ENCODE peak calls at places on chromosome 17, in four cellular contexts. One of them, this sample, is unnamed.

GRCh38 chr17:82020874-82021727 is 1.6 kb downstream of the CENPX start:
- DNase-seq in WTC11: peak; percentile 55
- DNase-seq in HepG2: peak; percentile 86
- DNase-seq in K562: no peak
- DNase-seq in this sample: no peak

GRCh38 chr17:15237106-15237425 is 28.1 kb downstream of the PMP22 start:
- DNase-seq in WTC11: no peak
- DNase-seq in HepG2: peak; percentile 67
- DNase-seq in K562: no peak
- DNase-seq in this sample: no peak

GRCh38 chr17:43998552-43998951 is 5.9 kb upstream of the NAGS start:
- DNase-seq in WTC11: no peak
- DNase-seq in K562: no peak
- DNase-seq in HepG2: no peak
- DNase-seq in this sample: no peak

GRCh38 chr17:30388321-30389179 is 9.8 kb downstream of the CPD start:
- DNase-seq in WTC11: peak; percentile 57
- DNase-seq in HepG2: no peak
- DNase-seq in K562: no peak
- DNase-seq in this sample: no peak

GRCh38 chr17:32970281-32970680 is 21.4 kb upstream of the SPACA3 start:
- DNase-seq in HepG2: no peak
- DNase-seq in WTC11: no peak
- DNase-seq in K562: no peak
- DNase-seq in this sample: no peak

GRCh38 chr17:28953444-28954118 is 2.3 kb upstream of the PHF12 start:
- DNase-seq in K562: peak; percentile 50
- DNase-seq in WTC11: peak; percentile 93
- DNase-seq in HepG2: peak; percentile 41
- DNase-seq in this sample: peak; percentile 45

GRCh38 chr17:40726919-40727318 is 23.4 kb upstream of the KRT24 start:
- DNase-seq in K562: no peak
- DNase-seq in HepG2: peak; percentile 35
- DNase-seq in WTC11: no peak
- DNase-seq in this sample: no peak

GRCh38 chr17:72422505-72423285 is 301.9 kb downstream of the SOX9 start:
- DNase-seq in WTC11: no peak
- DNase-seq in HepG2: peak; percentile 96
- DNase-seq in K562: no peak
- DNase-seq in this sample: no peak

GRCh38 chr17:31416503-31416923 is 25.0 kb downstream of the RAB11FIP4 start:
- DNase-seq in K562: no peak
- DNase-seq in HepG2: peak; percentile 79
- DNase-seq in WTC11: no peak
- DNase-seq in this sample: no peak

GRCh38 chr17:80773243-80773991 is 218.2 kb upstream of the CHMP6 start:
- DNase-seq in WTC11: no peak
- DNase-seq in HepG2: no peak
- DNase-seq in K562: no peak
- DNase-seq in this sample: peak; percentile 41

GRCh38 chr17:74610108-74610507 is 13.4 kb downstream of the CD300E start:
- DNase-seq in WTC11: peak; percentile 27
- DNase-seq in HepG2: no peak
- DNase-seq in K562: no peak
- DNase-seq in this sample: no peak

GRCh38 chr17:14078027-14078426 is 8.7 kb downstream of the COX10 start:
- DNase-seq in K562: no peak
- DNase-seq in WTC11: no peak
- DNase-seq in HepG2: no peak
- DNase-seq in this sample: no peak

DNA sequence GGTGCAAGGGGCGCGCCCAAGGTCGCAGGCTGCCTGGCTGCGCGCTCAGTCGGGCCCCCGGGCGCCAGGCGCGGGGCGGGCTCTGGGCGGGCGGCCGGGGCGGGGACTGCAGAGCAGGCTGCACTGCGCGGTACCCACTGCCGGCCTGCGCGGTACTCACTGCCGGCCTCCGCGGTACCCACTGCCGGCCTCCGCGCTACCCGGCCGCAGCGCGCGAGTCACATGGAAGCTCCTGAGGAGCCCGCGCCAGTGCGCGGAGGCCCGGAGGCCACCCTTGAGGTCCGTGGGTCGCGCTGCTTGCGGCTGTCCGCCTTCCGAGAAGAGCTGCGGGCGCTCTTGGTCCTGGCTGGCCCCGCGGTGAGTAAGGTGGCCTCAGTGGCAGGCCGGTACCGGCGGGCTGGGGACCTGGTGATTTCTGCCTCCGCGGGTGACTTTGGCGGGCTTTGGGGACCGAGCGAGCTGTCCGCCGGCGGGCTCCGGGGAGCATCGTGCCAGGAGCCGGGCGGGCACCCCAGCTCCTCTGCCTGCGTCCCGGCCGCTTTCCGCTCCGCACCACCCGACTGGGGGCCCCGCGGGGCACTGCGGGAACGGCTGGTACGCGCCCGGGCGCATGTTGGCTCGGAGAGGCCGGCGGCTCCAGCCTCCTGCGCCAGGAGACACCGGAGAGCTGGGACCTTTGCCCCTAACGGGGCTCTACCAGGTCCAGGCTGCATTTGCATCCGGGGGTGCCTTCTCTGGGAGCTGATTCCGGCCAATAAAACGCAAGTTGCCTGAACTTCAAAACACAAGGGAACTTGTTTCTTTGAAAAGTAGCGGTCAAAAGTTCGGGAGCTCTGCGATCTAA is at the start of gene SLC47A1:
- DNase-seq in K562: no peak
- DNase-seq in WTC11: peak; percentile 42
- DNase-seq in HepG2: peak; percentile 58
- DNase-seq in this sample: peak; percentile 72
- TF ChIP-seq ELF4 in K562: no peak
- TF ChIP-seq ELF4 in WTC11: no peak
- TF ChIP-seq ELF4 in HepG2: no peak
- TF ChIP-seq ELF4 in this sample: no peak

DNA sequence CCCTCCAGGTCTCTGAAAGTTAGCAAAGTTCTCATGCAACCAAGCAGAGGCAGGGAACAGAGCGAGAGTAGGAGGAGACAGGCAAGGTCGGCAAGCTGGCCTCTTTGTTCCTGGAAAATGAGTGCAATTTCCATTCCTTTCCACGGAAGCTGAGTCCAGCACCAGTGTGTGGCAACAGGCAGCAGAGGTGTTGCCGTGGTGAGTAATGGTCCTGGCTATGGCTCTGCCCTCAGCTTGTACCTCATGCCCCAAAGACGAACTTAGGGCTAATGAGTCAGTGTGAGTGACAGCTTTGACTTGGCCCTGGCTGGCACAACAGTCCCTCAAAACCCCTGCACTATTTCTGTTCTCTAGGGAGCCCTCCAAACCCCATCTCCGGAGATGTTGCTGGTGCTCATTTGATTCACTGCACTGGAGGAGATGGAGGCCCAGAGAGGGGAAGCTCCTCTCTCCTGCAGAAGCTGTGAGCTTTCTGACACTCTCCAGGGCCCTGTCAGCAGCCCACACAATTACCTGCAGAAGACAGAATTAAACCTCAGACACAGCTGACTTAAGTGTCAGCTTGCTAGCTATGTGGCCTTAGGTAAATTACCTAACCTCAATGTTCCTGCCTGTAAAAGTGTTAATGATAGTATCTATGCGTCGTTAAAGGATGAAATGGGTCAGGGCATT is 129.9 kb downstream of the TMEM132E start:
- DNase-seq in HepG2: no peak
- DNase-seq in K562: no peak
- DNase-seq in WTC11: no peak
- DNase-seq in this sample: no peak
- TF ChIP-seq ELF4 in HepG2: no peak
- TF ChIP-seq ELF4 in K562: no peak
- TF ChIP-seq ELF4 in WTC11: no peak
- TF ChIP-seq ELF4 in this sample: no peak

DNA sequence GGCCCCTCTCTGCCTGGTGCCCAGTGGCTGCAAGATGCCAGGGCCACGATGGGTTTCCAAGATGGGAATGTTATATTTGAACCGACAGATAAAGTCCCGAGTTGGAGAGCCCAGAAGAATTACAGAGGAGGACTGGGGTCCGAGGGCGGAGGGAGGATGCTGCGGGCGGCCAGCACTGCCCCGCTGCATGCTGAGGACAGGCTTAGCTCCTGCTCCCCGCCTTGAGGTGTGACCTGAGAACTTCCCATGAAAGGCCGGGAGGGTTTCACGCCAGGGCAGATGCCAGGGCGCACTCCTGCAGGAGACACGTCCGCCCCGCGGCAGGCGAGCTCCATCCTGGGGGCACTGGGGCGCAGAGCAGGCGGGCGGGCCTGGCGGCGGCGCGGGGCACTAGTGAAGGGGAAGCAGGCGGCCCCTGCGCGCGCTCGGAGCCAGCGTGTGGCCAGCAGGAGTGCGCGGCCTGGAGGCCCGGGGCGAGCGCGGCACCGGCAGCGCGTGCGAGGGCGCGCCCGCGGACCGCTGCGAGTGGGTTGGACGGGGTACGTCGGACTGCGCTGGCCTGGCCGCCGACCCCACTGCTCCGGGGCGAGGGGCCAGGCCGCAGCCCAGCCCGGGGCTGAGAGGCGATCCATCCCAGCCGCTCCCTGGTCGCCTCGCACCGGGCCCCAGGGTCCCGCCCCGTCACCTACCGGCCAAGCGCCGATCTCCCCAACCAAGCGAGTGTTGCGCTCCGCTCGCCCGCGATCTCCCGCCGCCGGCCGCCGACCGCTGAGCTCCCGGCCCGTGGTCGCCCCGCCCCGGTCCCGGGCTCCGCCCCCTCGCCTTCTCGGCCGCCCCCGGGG is at the start of gene MAP3K14:
- DNase-seq in WTC11: peak; percentile 69
- DNase-seq in K562: no peak
- DNase-seq in HepG2: peak; percentile 68
- DNase-seq in this sample: peak; percentile 56
- TF ChIP-seq ELF4 in WTC11: no peak
- TF ChIP-seq ELF4 in K562: no peak
- TF ChIP-seq ELF4 in HepG2: no peak
- TF ChIP-seq ELF4 in this sample: no peak

GRCh38 chr17:55588858-55589257 is 77.6 kb upstream of the SMIM36 start:
- DNase-seq in K562: no peak
- DNase-seq in HepG2: no peak
- DNase-seq in WTC11: no peak
- DNase-seq in this sample: no peak
- TF ChIP-seq ELF4 in K562: no peak
- TF ChIP-seq ELF4 in HepG2: no peak
- TF ChIP-seq ELF4 in WTC11: no peak
- TF ChIP-seq ELF4 in this sample: no peak

This sample was measured in HEK293T.